ENCODE peak calls at places on chromosomes 5 and 9, in four cellular contexts. X, B, M and F are unnamed samples.
A peak's percentile ranks its signal among the peaks of the same experiment; 100 is the strongest.

GRCh38 chr5:56367752-56368151 is 134.6 kb upstream of the ANKRD55 start:
- DNase-seq in M (no peak), X (no peak), B (no peak), F (no peak)

GRCh38 chr9:99345936-99346335 is 123.9 kb downstream of the SEC61B start:
- DNase-seq in B (no peak), M (no peak), X (no peak), F (peak; percentile 66)

GRCh38 chr9:96327694-96328352 is 25.8 kb upstream of the HSD17B3 start:
- DNase-seq in B (no peak), M (peak; percentile 64), X (no peak), F (peak; percentile 60)

GRCh38 chr5:102090770-102091169 is 205.3 kb downstream of the SLCO4C1 start:
- DNase-seq in M (no peak), B (no peak), X (no peak), F (peak; percentile 1)

GRCh38 chr5:57822651-57823050 is 340.0 kb upstream of the ACTBL2 start:
- DNase-seq in B (no peak), X (no peak), M (no peak), F (no peak)

GRCh38 chr5:55903121-55903701 is 52.1 kb downstream of the IL31RA start:
- DNase-seq in M (peak; percentile 66), B (no peak), X (no peak), F (peak; percentile 30)

GRCh38 chr5:98905857-98906688 is 22.7 kb downstream of the CHD1 start:
- DNase-seq in B (no peak), M (peak; percentile 63), X (no peak), F (peak; percentile 52)

GRCh38 chr5:175749591-175749990 is 91.7 kb downstream of the HRH2 start:
- DNase-seq in B (no peak), X (no peak), M (no peak), F (no peak)

GRCh38 chr5:88813805-88814584 is 69.0 kb downstream of the MEF2C start:
- DNase-seq in X (no peak), M (no peak), B (no peak), F (no peak)

GRCh38 chr5:149645236-149645635 is 63.9 kb downstream of the ARHGEF37 start:
- DNase-seq in M (no peak), B (no peak), X (no peak), F (no peak)

GRCh38 chr9:75001719-75002421 is 26.2 kb downstream of the CARNMT1 start:
- DNase-seq in M (peak; percentile 82), B (no peak), X (peak; percentile 80), F (peak; percentile 89)

GRCh38 chr5:167916261-167916660 is 375.2 kb upstream of the WWC1 start:
- DNase-seq in B (no peak), X (no peak), M (no peak), F (no peak)

GRCh38 chr5:117680421-117680820 is 1105.8 kb upstream of the SEMA6A start:
- DNase-seq in M (no peak), X (no peak), B (no peak), F (no peak)

GRCh38 chr9:79600466-79600865 is 28.7 kb downstream of the TLE4 start:
- DNase-seq in X (no peak), B (no peak), M (no peak), F (no peak)

GRCh38 chr9:32136700-32137339 is 247.6 kb upstream of the ACO1 start:
- DNase-seq in X (no peak), B (no peak), M (no peak), F (peak; percentile 59)

GRCh38 chr9:117541192-117541591 is 126.3 kb upstream of the ASTN2 start:
- DNase-seq in M (no peak), X (no peak), B (no peak), F (no peak)

GRCh38 chr5:61575103-61575502 is 243.0 kb downstream of the ZSWIM6 start:
- DNase-seq in B (no peak), M (no peak), X (peak; percentile 92), F (peak; percentile 50)

GRCh38 chr5:153476767-153477166 is 13.7 kb upstream of the GRIA1 start:
- DNase-seq in M (no peak), X (peak; percentile 88), B (no peak), F (peak; percentile 93)

GRCh38 chr5:151243127-151243526 is 9.9 kb upstream of the GM2A start:
- DNase-seq in B (no peak), M (no peak), X (no peak), F (no peak)

GRCh38 chr9:82101475-82101874 is 112.9 kb downstream of the SPATA31D1 start:
- DNase-seq in X (no peak), B (no peak), M (no peak), F (no peak)

GRCh38 chr9:127808347-127809001 is 5.8 kb downstream of the FPGS start:
- DNase-seq in M (no peak), B (no peak), X (no peak), F (no peak)

GRCh38 chr5:126054593-126055347 is 368.4 kb upstream of the GRAMD2B start:
- DNase-seq in X (no peak), B (no peak), M (no peak), F (no peak)

GRCh38 chr9:6413365-6414263 is 615 bp downstream of the UHRF2 start:
- DNase-seq in M (peak; percentile 46), X (no peak), B (peak; percentile 93), F (peak; percentile 48)

GRCh38 chr9:77587851-77588250 is 60.3 kb downstream of the GNA14 start:
- DNase-seq in X (no peak), M (no peak), B (no peak), F (no peak)

GRCh38 chr5:34957857-34958690 is 28.7 kb downstream of the DNAJC21 start:
- DNase-seq in X (no peak), M (peak; percentile 11), B (no peak), F (peak; percentile 45)

GRCh38 chr5:91956738-91957137 is 573.6 kb upstream of the ARRDC3 start:
- DNase-seq in B (no peak), M (no peak), X (no peak), F (no peak)

GRCh38 chr5:143896471-143896870 is 84.5 kb downstream of the HMHB1 start:
- DNase-seq in M (no peak), B (no peak), X (no peak), F (no peak)

GRCh38 chr5:52604151-52604550 is 183.6 kb upstream of the ITGA1 start:
- DNase-seq in M (no peak), X (no peak), B (no peak), F (no peak)

GRCh38 chr9:14316574-14317304 is 2.8 kb upstream of the NFIB start:
- DNase-seq in X (no peak), M (no peak), B (no peak), F (no peak)

GRCh38 chr9:116074658-116075057 is 78.9 kb upstream of the PAPPA start:
- DNase-seq in M (no peak), B (no peak), X (no peak), F (peak; percentile 80)

GRCh38 chr5:4089087-4089486 is 493.5 kb downstream of the IRX1 start:
- DNase-seq in M (no peak), B (no peak), X (no peak), F (peak; percentile 59)

GRCh38 chr9:137672907-137673791 is 54.3 kb downstream of the EHMT1 start:
- DNase-seq in M (peak; percentile 75), X (peak; percentile 33), B (peak; percentile 76), F (peak; percentile 71)

GRCh38 chr5:139651502-139651862 is 3.3 kb downstream of the CXXC5 start:
- DNase-seq in B (peak; percentile 54), M (no peak), X (no peak), F (no peak)

GRCh38 chr5:76861616-76862015 is 11.8 kb downstream of the S100Z start:
- DNase-seq in X (no peak), M (no peak), B (no peak), F (no peak)

GRCh38 chr5:139669681-139670368 is 21.7 kb downstream of the CXXC5 start:
- DNase-seq in X (no peak), M (peak; percentile 79), B (peak; percentile 93), F (no peak)

GRCh38 chr5:471750-472058 is 28.7 kb downstream of the EXOC3 start:
- DNase-seq in X (no peak), M (no peak), B (no peak), F (no peak)

GRCh38 chr9:3569529-3569928 is 43.7 kb upstream of the RFX3 start:
- DNase-seq in B (no peak), M (no peak), X (no peak), F (no peak)

GRCh38 chr5:102421647-102422046 is 77.2 kb downstream of the SLCO6A1 start:
- DNase-seq in X (no peak), M (no peak), B (no peak), F (no peak)

DNA sequence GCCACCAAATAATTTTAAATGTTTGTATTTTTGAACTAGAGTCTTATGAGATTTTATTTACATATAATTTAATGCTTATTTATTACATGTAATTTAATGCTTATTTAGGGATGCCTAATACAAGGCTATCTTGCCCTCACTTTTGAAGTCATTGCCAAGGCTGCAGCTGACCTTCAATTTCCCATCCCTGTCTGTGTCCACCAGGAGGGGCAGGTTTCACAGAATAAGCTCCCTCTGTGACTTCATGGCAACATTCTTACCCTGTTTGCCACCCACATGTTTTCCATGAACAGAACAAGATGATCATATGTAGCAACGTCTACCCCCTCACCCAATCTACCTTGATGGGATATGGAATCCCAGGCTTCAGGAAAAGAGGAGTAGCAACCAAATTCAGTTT is 27.0 kb downstream of the C5 start:
- DNase-seq in X (no peak), B (no peak), M (no peak), F (peak; percentile 3)
- TF ChIP-seq CTCF in X (peak; percentile 37), B (no peak), M (no peak), F (peak; percentile 17)

GRCh38 chr5:141780952-141781730 is 97.1 kb downstream of the PCDH1 start:
- DNase-seq in X (no peak), B (no peak), M (no peak), F (no peak)
- TF ChIP-seq CTCF in X (no peak), B (no peak), M (no peak), F (no peak)

GRCh38 chr5:141844414-141845097 is 33.7 kb downstream of the PCDH1 start:
- DNase-seq in M (no peak), B (no peak), X (no peak), F (no peak)
- TF ChIP-seq CTCF in M (no peak), B (no peak), X (no peak), F (no peak)

GRCh38 chr5:156934450-156935211 is 28.4 kb downstream of the TIMD4 start:
- DNase-seq in B (no peak), X (no peak), M (peak; percentile 59), F (no peak)
- TF ChIP-seq CTCF in B (peak; percentile 62), X (peak; percentile 63), M (peak; percentile 83), F (no peak)

GRCh38 chr5:44809215-44809955 is 638 bp downstream of the MRPS30 start:
- DNase-seq in M (peak; percentile 31), B (peak; percentile 91), X (no peak), F (peak; percentile 79)
- TF ChIP-seq CTCF in M (no peak), B (no peak), X (no peak), F (peak; percentile 5)